ENCODE peak calls at places on chromosomes 7 and 10, in seven cellular contexts. E, Q, O, M, I, C and H are unnamed samples.

GRCh38 chr7:30657131-30657530 is 25.1 kb downstream of the CRHR2 start:
- DNase-seq in C (no peak), O (no peak), I (no peak), E (no peak), Q (no peak), M (no peak), H (no peak)

GRCh38 chr7:78260826-78261225 is 462.3 kb downstream of the PHTF2 start:
- DNase-seq in M (no peak), E (no peak), O (no peak), I (no peak), Q (no peak), C (no peak), H (no peak)

GRCh38 chr7:146232604-146233003 is 116.0 kb downstream of the CNTNAP2 start:
- DNase-seq in C (no peak), M (no peak), O (no peak), I (no peak), E (no peak), Q (no peak), H (no peak)

GRCh38 chr10:133103311-133103910 is 15.7 kb downstream of the ADGRA1 start:
- DNase-seq in Q (no peak), M (no peak), I (no peak), C (no peak), O (no peak), E (no peak), H (no peak)

GRCh38 chr7:43647772-43648643 is 65.1 kb downstream of the STK17A start:
- DNase-seq in I (no peak), O (no peak), C (peak), E (peak), M (peak), Q (no peak), H (peak)

GRCh38 chr7:127822822-127823508 is 171.0 kb downstream of the SND1 start:
- DNase-seq in O (no peak), E (no peak), I (no peak), M (no peak), C (no peak), Q (no peak), H (no peak)

GRCh38 chr10:21675157-21675796 is 141.2 kb downstream of the MLLT10 start:
- DNase-seq in M (peak), O (peak), Q (no peak), C (no peak), E (no peak), I (no peak), H (no peak)

GRCh38 chr7:7099584-7100014 is 82.7 kb upstream of the C1GALT1 start:
- DNase-seq in I (no peak), E (no peak), Q (no peak), M (no peak), C (no peak), O (peak), H (peak)

GRCh38 chr7:151181011-151181431 is 6.0 kb downstream of the ASB10 start:
- DNase-seq in E (no peak), Q (no peak), O (no peak), M (no peak), C (no peak), I (no peak), H (no peak)

GRCh38 chr10:102669206-102670064 is 25.2 kb downstream of the TRIM8 start:
- DNase-seq in I (no peak), M (no peak), Q (no peak), O (peak), C (no peak), E (no peak), H (peak)

GRCh38 chr7:19560111-19560883 is 148.5 kb downstream of the POLR1F start:
- DNase-seq in E (no peak), I (no peak), Q (no peak), M (no peak), C (no peak), O (no peak), H (no peak)

GRCh38 chr7:116952640-116953371 is 495 bp upstream of the ST7 start:
- DNase-seq in C (no peak), I (no peak), O (peak), E (peak), M (no peak), Q (no peak), H (no peak)

GRCh38 chr10:31929986-31930675 is 1.5 kb upstream of the ARHGAP12 start:
- DNase-seq in M (peak), I (no peak), O (no peak), Q (no peak), E (no peak), C (no peak), H (no peak)

GRCh38 chr10:6145414-6145978 is 56.7 kb downstream of the RBM17 start:
- DNase-seq in Q (no peak), O (no peak), E (no peak), C (no peak), I (no peak), M (no peak), H (no peak)

GRCh38 chr7:19982841-19983835 is 209.7 kb upstream of the TMEM196 start:
- DNase-seq in M (no peak), E (peak), O (no peak), Q (no peak), I (no peak), C (no peak), H (peak)

GRCh38 chr10:78977761-78978305 is 90.9 kb upstream of the ZMIZ1 start:
- DNase-seq in M (no peak), Q (no peak), C (no peak), I (no peak), O (no peak), E (no peak), H (peak)

GRCh38 chr10:3099291-3100092 is 32.1 kb downstream of the PFKP start:
- DNase-seq in M (no peak), O (no peak), C (no peak), I (no peak), Q (no peak), E (no peak), H (no peak)

GRCh38 chr10:63206576-63206975 is 73.4 kb downstream of the NRBF2 start:
- DNase-seq in E (no peak), Q (no peak), I (no peak), O (no peak), M (no peak), C (no peak), H (no peak)

GRCh38 chr10:113515521-113516045 is 37.3 kb upstream of the HABP2 start:
- DNase-seq in I (no peak), M (no peak), O (no peak), E (no peak), Q (no peak), C (no peak), H (no peak)

GRCh38 chr10:106795619-106796018 is 368.9 kb downstream of the SORCS1 start:
- DNase-seq in C (no peak), Q (no peak), I (no peak), E (no peak), O (peak), M (no peak), H (peak)